ENCODE peak calls at places on chromosome 6, in five cellular contexts. Z is breast epithelium; C is CD4-positive, CD25-positive, alpha-beta regulatory T cell; I is brain microvascular endothelial cell; Y is lower lobe of right lung. F is an unnamed sample.

GRCh38 chr6:156955494-156956183 is 178.5 kb downstream of the ARID1B start:
- DNase-seq in Z (peak; percentile 53), C (no peak), I (no peak), Y (no peak), F (no peak)

GRCh38 chr6:118869350-118869749 is 24.6 kb upstream of the ASF1A start:
- DNase-seq in Z (no peak), C (no peak), I (no peak), Y (no peak), F (no peak)

GRCh38 chr6:91453479-91453878 is 866.6 kb upstream of the MAP3K7 start:
- DNase-seq in Z (no peak), C (no peak), I (no peak), Y (no peak), F (no peak)

GRCh38 chr6:31497595-31498476 is at the start of gene MICB:
- DNase-seq in Z (peak; percentile 63), C (peak; percentile 78), I (peak; percentile 77), Y (peak; percentile 90), F (peak; percentile 86)

GRCh38 chr6:165184192-165184979 is 125.0 kb downstream of the C6orf118 start:
- DNase-seq in Z (no peak), C (no peak), I (no peak), Y (no peak), F (no peak)

GRCh38 chr6:96015791-96016776 is at the start of gene FUT9:
- DNase-seq in Z (no peak), C (no peak), I (no peak), Y (no peak), F (no peak)

GRCh38 chr6:169366177-169366901 is 112.7 kb upstream of the THBS2 start:
- DNase-seq in Z (no peak), C (no peak), I (no peak), Y (no peak), F (no peak)

GRCh38 chr6:42046491-42047219 is 3.7 kb upstream of the TAF8 start:
- DNase-seq in Z (no peak), C (no peak), I (no peak), Y (no peak), F (no peak)

GRCh38 chr6:87259791-87260190 is 62.6 kb upstream of the SMIM8 start:
- DNase-seq in Z (no peak), C (no peak), I (no peak), Y (no peak), F (no peak)

GRCh38 chr6:1624848-1625341 is 15.2 kb downstream of the FOXC1 start:
- DNase-seq in Z (no peak), C (no peak), I (no peak), Y (no peak), F (no peak)

GRCh38 chr6:47241742-47242482 is 67.8 kb downstream of the TNFRSF21 start:
- DNase-seq in Z (no peak), C (no peak), I (no peak), Y (no peak), F (no peak)

GRCh38 chr6:73521351-73522254 is 771 bp upstream of the EEF1A1 start:
- DNase-seq in Z (no peak), C (no peak), I (peak; percentile 78), Y (peak; percentile 83), F (no peak)

GRCh38 chr6:169907419-169908115 is 156.1 kb downstream of the ERMARD start:
- DNase-seq in Z (no peak), C (no peak), I (no peak), Y (no peak), F (no peak)

GRCh38 chr6:128521302-128521632 is 868 bp upstream of the PTPRK start:
- DNase-seq in Z (no peak), C (no peak), I (no peak), Y (no peak), F (no peak)

GRCh38 chr6:137076277-137077068 is 31.7 kb upstream of the IL20RA start:
- DNase-seq in Z (peak; percentile 66), C (peak; percentile 38), I (peak; percentile 63), Y (peak; percentile 78), F (peak; percentile 67)

GRCh38 chr6:1190361-1190760 is 121.5 kb upstream of the FOXQ1 start:
- DNase-seq in Z (no peak), C (no peak), I (peak; percentile 72), Y (no peak), F (no peak)

GRCh38 chr6:144315981-144316865 is 31.1 kb downstream of the UTRN start:
- DNase-seq in Z (no peak), C (no peak), I (no peak), Y (no peak), F (no peak)

GRCh38 chr6:106145144-106145543 is 59.0 kb downstream of the PRDM1 start:
- DNase-seq in Z (no peak), C (no peak), I (no peak), Y (no peak), F (no peak)

GRCh38 chr6:15369838-15370237 is 124.0 kb downstream of the JARID2 start:
- DNase-seq in Z (no peak), C (no peak), I (no peak), Y (no peak), F (no peak)

GRCh38 chr6:83615025-83615999 is 93.6 kb downstream of the SNAP91 start:
- DNase-seq in Z (no peak), C (no peak), I (peak; percentile 9), Y (no peak), F (no peak)

GRCh38 chr6:88422831-88423230 is 256.7 kb upstream of the CNR1 start:
- DNase-seq in Z (no peak), C (no peak), I (no peak), Y (no peak), F (no peak)

GRCh38 chr6:138817799-138818198 is 21.9 kb downstream of the ECT2L start:
- DNase-seq in Z (peak; percentile 94), C (no peak), I (peak; percentile 84), Y (peak; percentile 79), F (no peak)

GRCh38 chr6:105036371-105036770 is 79.5 kb downstream of the LIN28B start:
- DNase-seq in Z (no peak), C (no peak), I (no peak), Y (no peak), F (no peak)

GRCh38 chr6:141726158-141726557 is 406.6 kb upstream of the GJE1 start:
- DNase-seq in Z (no peak), C (no peak), I (peak; percentile 4), Y (no peak), F (no peak)

GRCh38 chr6:66985816-66986215 is 1278.8 kb upstream of the EYS start:
- DNase-seq in Z (peak; percentile 41), C (no peak), I (no peak), Y (no peak), F (no peak)

GRCh38 chr6:75376347-75377024 is 91.9 kb upstream of the TMEM30A start:
- DNase-seq in Z (no peak), C (no peak), I (peak; percentile 62), Y (no peak), F (no peak)

GRCh38 chr6:27275025-27275956 is 27.8 kb downstream of the PRSS16 start:
- DNase-seq in Z (no peak), C (no peak), I (peak; percentile 24), Y (no peak), F (no peak)

GRCh38 chr6:9499709-9500108 is 915.2 kb downstream of the TFAP2A start:
- DNase-seq in Z (no peak), C (no peak), I (no peak), Y (no peak), F (no peak)

GRCh38 chr6:11854418-11855165 is 76.0 kb upstream of the ADTRP start:
- DNase-seq in Z (no peak), C (no peak), I (peak; percentile 75), Y (no peak), F (no peak)

GRCh38 chr6:16683524-16684194 is 77.6 kb downstream of the ATXN1 start:
- DNase-seq in Z (peak; percentile 66), C (no peak), I (peak; percentile 69), Y (no peak), F (no peak)

GRCh38 chr6:143183735-143184134 is 123.0 kb downstream of the AIG1 start:
- DNase-seq in Z (no peak), C (no peak), I (no peak), Y (no peak), F (no peak)

GRCh38 chr6:56541736-56542366 is 100.8 kb downstream of the DST start:
- DNase-seq in Z (no peak), C (no peak), I (no peak), Y (no peak), F (no peak)

GRCh38 chr6:106149472-106150069 is 63.4 kb downstream of the PRDM1 start:
- DNase-seq in Z (no peak), C (no peak), I (no peak), Y (no peak), F (no peak)

GRCh38 chr6:108735991-108736345 is 112.3 kb upstream of the ARMC2 start:
- DNase-seq in Z (no peak), C (no peak), I (no peak), Y (no peak), F (no peak)

GRCh38 chr6:128655978-128656498 is 135.6 kb upstream of the PTPRK start:
- DNase-seq in Z (no peak), C (no peak), I (peak; percentile 95), Y (no peak), F (no peak)

GRCh38 chr6:34146021-34146782 is at the start of gene GRM4:
- DNase-seq in Z (no peak), C (no peak), I (no peak), Y (peak; percentile 11), F (no peak)
- H3K27me3 ChIP-seq in Z (peaks cover 56% of the 10 kb centered on the region), C (peaks cover 6% of the 10 kb centered on the region), I (peaks cover 55% of the 10 kb centered on the region), Y (peaks cover 86% of the 10 kb centered on the region), F (peaks cover 34% of the 10 kb centered on the region)

GRCh38 chr6:39319621-39320369 is 2.7 kb downstream of the KCNK16 start:
- DNase-seq in Z (no peak), C (no peak), I (no peak), Y (no peak), F (no peak)
- H3K27me3 ChIP-seq in Z (peaks cover 3% of the 10 kb centered on the region), C (peaks cover 6% of the 10 kb centered on the region), I (peaks cover 8% of the 10 kb centered on the region), Y (peaks cover 7% of the 10 kb centered on the region), F (peaks cover 1% of the 10 kb centered on the region)

GRCh38 chr6:101397199-101397598 is 3.7 kb downstream of the GRIK2 start:
- DNase-seq in Z (no peak), C (no peak), I (no peak), Y (no peak), F (no peak)
- H3K27me3 ChIP-seq in Z (peaks cover 39% of the 10 kb centered on the region), C (peaks cover 12% of the 10 kb centered on the region), I (no peaks in the 10 kb centered on the region), Y (peaks cover 66% of the 10 kb centered on the region), F (peaks cover 1% of the 10 kb centered on the region)

GRCh38 chr6:89723046-89723445 is 84.5 kb upstream of the LYRM2 start:
- DNase-seq in Z (no peak), C (no peak), I (no peak), Y (no peak), F (no peak)
- H3K27me3 ChIP-seq in Z (no peaks in the 10 kb centered on the region), C (no peaks in the 10 kb centered on the region), I (no peaks in the 10 kb centered on the region), Y (no peaks in the 10 kb centered on the region), F (no peaks in the 10 kb centered on the region)

GRCh38 chr6:149942461-149942829 is 631 bp downstream of the ULBP2 start:
- DNase-seq in Z (no peak), C (no peak), I (no peak), Y (no peak), F (no peak)
- H3K27me3 ChIP-seq in Z (peaks cover 32% of the 10 kb centered on the region), C (peaks cover 23% of the 10 kb centered on the region), I (peaks cover 28% of the 10 kb centered on the region), Y (peaks cover 44% of the 10 kb centered on the region), F (peaks cover 23% of the 10 kb centered on the region)

GRCh38 chr6:28838289-28838633 is 85.5 kb downstream of the TRIM27 start:
- DNase-seq in Z (peak; percentile 57), C (peak; percentile 85), I (peak; percentile 59), Y (no peak), F (peak; percentile 75)
- H3K27me3 ChIP-seq in Z (peaks cover 16% of the 10 kb centered on the region), C (peaks cover 13% of the 10 kb centered on the region), I (no peaks in the 10 kb centered on the region), Y (peaks cover 29% of the 10 kb centered on the region), F (peaks cover 2% of the 10 kb centered on the region)

F was measured in CD8-positive, alpha-beta T cell.